ENCODE peak calls at places on chromosomes 3 and 15, in four cellular contexts. Y is K562, A is GM12878, R is SK-N-SH. X is an unnamed sample.

GRCh38 chr3:40713306-40713705 is 188.5 kb downstream of the ZNF621 start:
- DNase-seq in A (no peak), Y (no peak), R (no peak), X (no peak)

GRCh38 chr15:90585863-90586262 is 56.1 kb downstream of the CRTC3 start:
- DNase-seq in R (no peak), Y (no peak), A (no peak), X (no peak)

GRCh38 chr15:95866698-95867440 is 463.6 kb upstream of the NR2F2 start:
- DNase-seq in R (no peak), A (no peak), Y (no peak), X (no peak)

GRCh38 chr3:37964716-37965115 is 25.9 kb upstream of the VILL start:
- DNase-seq in A (no peak), R (no peak), Y (no peak), X (no peak)

GRCh38 chr3:192253138-192253537 is 474.2 kb downstream of the FGF12 start:
- DNase-seq in R (no peak), Y (no peak), A (no peak), X (no peak)

GRCh38 chr15:80957976-80958375 is 31.6 kb downstream of the MESD start:
- DNase-seq in A (no peak), R (no peak), Y (no peak), X (no peak)

GRCh38 chr3:43894176-43895049 is 203.7 kb downstream of the ABHD5 start:
- DNase-seq in A (no peak), R (no peak), Y (peak), X (peak)

GRCh38 chr3:129539201-129539600 is 3.8 kb upstream of the H1-8 start:
- DNase-seq in R (no peak), Y (no peak), A (no peak), X (no peak)

GRCh38 chr3:195763843-195764825 is 43.4 kb downstream of the MUC20 start:
- DNase-seq in A (no peak), Y (no peak), R (no peak), X (no peak)

GRCh38 chr3:31671976-31672375 is 139.3 kb downstream of the STT3B start:
- DNase-seq in Y (no peak), A (no peak), R (no peak), X (no peak)

GRCh38 chr3:170502297-170502696 is 83.6 kb downstream of the SLC7A14 start:
- DNase-seq in Y (no peak), R (no peak), A (no peak), X (no peak)

GRCh38 chr3:148718982-148719862 is 21.5 kb downstream of the AGTR1 start:
- DNase-seq in A (no peak), R (no peak), Y (no peak), X (no peak)

GRCh38 chr3:161215186-161215585 is 5.9 kb upstream of the NMD3 start:
- DNase-seq in A (no peak), Y (no peak), R (no peak), X (no peak)

GRCh38 chr15:60000113-60000823 is 3.8 kb upstream of the FOXB1 start:
- DNase-seq in R (peak), Y (no peak), A (no peak), X (peak)

GRCh38 chr3:26621891-26622633 is 510 bp upstream of the LRRC3B start:
- DNase-seq in A (no peak), R (no peak), Y (no peak), X (no peak)

GRCh38 chr15:98160236-98160635 is 199.7 kb downstream of the ARRDC4 start:
- DNase-seq in R (no peak), Y (no peak), A (no peak), X (no peak)

GRCh38 chr15:62360286-62360685 is 195.2 kb upstream of the C2CD4B start:
- DNase-seq in Y (no peak), A (no peak), R (peak), X (no peak)

GRCh38 chr3:187456268-187456667 is 88.1 kb downstream of the RTP4 start:
- DNase-seq in R (no peak), A (no peak), Y (no peak), X (no peak)

GRCh38 chr3:125481786-125482185 is 38.2 kb downstream of the SNX4 start:
- DNase-seq in R (no peak), A (no peak), Y (no peak), X (no peak)

GRCh38 chr15:28192772-28193171 is 93.7 kb upstream of the OCA2 start:
- DNase-seq in Y (no peak), R (no peak), A (no peak), X (no peak)

GRCh38 chr3:119240101-119240581 is 537 bp downstream of the B4GALT4 start:
- DNase-seq in A (no peak), R (no peak), Y (peak), X (no peak)

GRCh38 chr3:23501201-23501824 is 298.2 kb downstream of the UBE2E2 start:
- DNase-seq in R (no peak), Y (no peak), A (no peak), X (no peak)

GRCh38 chr3:189897406-189897805 is 223.3 kb downstream of the P3H2 start:
- DNase-seq in Y (no peak), R (no peak), A (no peak), X (no peak)

GRCh38 chr3:194782767-194783404 is 97.2 kb downstream of the FAM43A start:
- DNase-seq in Y (no peak), R (no peak), A (no peak), X (no peak)

GRCh38 chr3:182793663-182794454 is 555 bp downstream of the ATP11B start:
- DNase-seq in Y (peak), A (no peak), R (peak), X (no peak)

GRCh38 chr3:81891056-81891455 is 129.6 kb upstream of the GBE1 start:
- DNase-seq in Y (no peak), R (no peak), A (no peak), X (no peak)

DNA sequence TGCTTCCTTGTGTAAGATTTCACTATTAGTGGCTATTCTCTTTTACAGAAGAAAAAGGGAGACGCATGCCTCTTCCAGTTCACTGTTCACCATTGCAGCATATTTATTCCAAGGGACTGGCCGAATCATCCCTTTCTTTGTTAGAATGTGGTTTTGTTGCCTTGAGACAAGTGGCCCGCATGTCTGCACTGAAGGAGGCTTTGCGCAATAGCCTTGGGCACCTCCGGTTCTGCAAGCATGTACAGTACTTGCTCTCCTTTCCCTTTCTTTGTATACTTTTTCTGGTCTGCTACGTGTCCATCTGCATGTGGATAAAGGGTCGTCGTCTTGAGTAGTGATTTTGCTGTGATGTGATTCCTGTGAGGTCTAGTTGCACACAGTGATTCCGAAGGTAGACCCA is 43.0 kb downstream of the FLNB start:
- DNase-seq in Y (no peak), R (no peak), A (no peak), X (no peak)
- TF ChIP-seq NRF1 in Y (no peak), R (no peak), A (no peak), X (no peak)

GRCh38 chr15:66007663-66008262 is 138.5 kb downstream of the RAB11A start:
- DNase-seq in Y (no peak), A (peak), R (no peak), X (peak)

GRCh38 chr15:66014022-66014421 is 144.7 kb downstream of the RAB11A start:
- DNase-seq in Y (no peak), R (no peak), A (no peak), X (no peak)

GRCh38 chr15:66006986-66007385 is 137.7 kb downstream of the RAB11A start:
- DNase-seq in Y (no peak), R (no peak), A (no peak), X (no peak)

GRCh38 chr15:66004618-66005262 is 135.4 kb downstream of the RAB11A start:
- DNase-seq in Y (peak), A (no peak), R (no peak), X (no peak)

DNA sequence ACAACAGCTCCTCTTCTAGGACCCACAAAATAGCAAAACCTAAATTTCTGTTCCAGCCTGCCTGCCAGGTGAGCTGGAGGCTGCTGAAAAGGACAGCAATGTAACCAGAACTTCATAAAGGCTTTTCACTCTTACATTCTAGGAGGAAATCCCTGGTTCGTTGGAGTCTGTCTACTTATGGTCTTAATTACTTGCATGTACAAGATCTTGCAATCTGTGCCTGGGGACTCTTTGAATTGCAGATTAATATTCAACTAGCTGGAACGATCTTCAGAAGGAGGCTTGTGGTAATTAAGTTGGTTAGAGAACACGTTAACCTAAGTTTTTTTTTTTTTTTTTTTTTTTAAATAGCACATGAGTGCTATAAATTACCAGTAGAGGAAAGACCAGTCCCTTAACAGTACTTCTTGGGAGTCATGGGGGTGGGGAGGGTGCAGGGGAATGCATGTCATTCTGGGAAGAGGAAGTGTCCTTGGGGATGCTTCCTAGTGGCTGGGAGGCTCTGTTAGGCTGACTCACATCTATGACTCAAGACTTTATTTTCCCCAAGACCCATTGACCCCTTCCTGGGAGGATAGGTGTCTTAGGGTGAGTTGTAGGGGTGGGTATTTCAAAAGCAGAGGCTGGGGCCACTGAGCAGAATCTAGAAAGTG is 139.8 kb downstream of the RAB11A start:
- DNase-seq in A (peak), R (no peak), Y (peak), X (no peak)
- TF ChIP-seq NRF1 in A (no peak), R (no peak), Y (no peak), X (no peak)

GRCh38 chr3:64290864-64291263 is 65.6 kb upstream of the PRICKLE2 start:
- DNase-seq in R (no peak), A (no peak), Y (no peak), X (no peak)

GRCh38 chr3:64289622-64290021 is 64.4 kb upstream of the PRICKLE2 start:
- DNase-seq in A (no peak), Y (no peak), R (no peak), X (no peak)

GRCh38 chr3:64290161-64290560 is 64.9 kb upstream of the PRICKLE2 start:
- DNase-seq in A (no peak), Y (no peak), R (no peak), X (no peak)

GRCh38 chr3:64291956-64292355 is 66.7 kb upstream of the PRICKLE2 start:
- DNase-seq in R (no peak), Y (no peak), A (no peak), X (no peak)

GRCh38 chr3:64291345-64291744 is 66.1 kb upstream of the PRICKLE2 start:
- DNase-seq in R (no peak), Y (no peak), A (no peak), X (no peak)
- TF ChIP-seq NRF1 in R (no peak), Y (no peak), A (no peak), X (no peak)

DNA sequence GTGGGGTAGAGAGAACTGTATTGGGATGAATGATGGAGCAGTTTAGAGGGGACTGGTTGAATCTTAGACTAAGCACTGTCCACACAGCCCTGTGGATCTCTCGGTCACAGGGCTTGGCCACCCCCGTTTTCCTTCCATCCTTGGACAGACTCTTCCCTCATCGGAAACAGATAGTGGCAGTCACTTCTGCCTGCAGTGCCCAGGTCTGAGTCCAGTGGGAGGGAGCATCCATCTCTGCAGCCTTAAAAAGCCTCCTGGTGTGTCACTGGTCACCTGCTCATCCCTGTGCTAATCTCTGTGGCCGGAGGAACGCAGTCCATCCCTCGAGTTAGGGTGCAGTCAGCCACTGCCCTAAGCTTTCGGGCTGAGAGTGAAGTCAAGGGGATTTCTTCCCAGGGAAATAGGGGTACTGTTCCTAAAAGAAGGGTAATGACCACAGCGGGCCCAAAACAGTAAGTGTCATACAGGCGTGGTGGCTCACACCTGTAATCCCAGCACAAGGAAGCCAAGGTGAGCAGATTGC is 32.0 kb downstream of the PLA2G4D start:
- DNase-seq in R (no peak), A (no peak), Y (no peak), X (no peak)
- TF ChIP-seq NRF1 in R (no peak), A (no peak), Y (no peak), X (no peak)

DNA sequence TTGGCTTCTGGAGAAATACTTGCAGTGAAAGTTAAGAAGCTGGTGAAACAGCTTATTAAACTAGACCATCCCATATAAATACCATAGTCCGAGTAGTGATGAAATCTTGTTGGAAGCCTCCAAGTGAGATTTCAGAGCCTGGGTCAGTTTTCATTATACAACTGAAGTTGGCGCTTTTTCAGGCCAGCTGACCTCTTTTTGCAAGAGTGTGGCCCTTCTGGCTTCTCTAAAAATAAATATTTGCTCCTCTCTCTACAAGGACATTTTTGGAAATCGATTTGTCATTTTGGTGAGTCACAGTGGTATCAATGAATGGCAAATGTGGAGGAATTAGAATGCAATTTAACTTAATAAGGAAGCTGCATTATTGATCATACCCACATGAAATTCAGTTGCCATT is 51.3 kb upstream of the THRB start:
- DNase-seq in Y (no peak), R (no peak), A (no peak), X (no peak)
- TF ChIP-seq NRF1 in Y (no peak), R (no peak), A (no peak), X (no peak)

GRCh38 chr3:21421096-21421495 is 329.9 kb downstream of the ZNF385D start:
- DNase-seq in Y (peak), R (no peak), A (no peak), X (no peak)
- TF ChIP-seq NRF1 in Y (no peak), R (no peak), A (no peak), X (no peak)

DNA sequence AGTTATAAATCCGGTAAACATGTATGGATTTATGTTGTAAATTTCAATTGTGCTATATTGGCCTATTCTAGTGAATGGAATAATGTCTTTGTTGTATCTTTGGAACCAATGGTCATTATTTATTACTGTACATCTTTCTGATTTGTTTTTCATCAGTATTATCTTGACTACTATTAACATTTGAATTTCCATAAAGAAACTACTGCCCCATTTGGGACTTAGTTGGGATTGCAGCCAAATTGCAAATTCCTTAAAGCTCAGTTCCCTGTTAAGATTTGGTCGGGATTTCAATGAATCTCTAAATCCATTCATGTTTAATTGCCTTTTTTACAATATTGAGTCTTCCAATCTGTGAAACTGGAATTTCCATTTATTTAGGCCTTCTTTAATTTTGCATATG is 822.4 kb upstream of the CADM2 start:
- DNase-seq in A (no peak), Y (no peak), R (no peak), X (no peak)
- TF ChIP-seq NRF1 in A (no peak), Y (no peak), R (no peak), X (no peak)

GRCh38 chr3:46695177-46695961 is 1.9 kb upstream of the ALS2CL start:
- DNase-seq in A (no peak), Y (peak), R (peak), X (peak)
- TF ChIP-seq NRF1 in A (no peak), Y (no peak), R (no peak), X (no peak)